ENCODE peak calls at places on chromosomes 13 and 19, in six cellular contexts. N is transverse colon; Q is CD4-positive, alpha-beta T cell; G is IMR-90; J is cardiac muscle cell; P is tibial nerve. O is an unnamed sample.

GRCh38 chr19:50258918-50259372 is 55.5 kb downstream of the MYH14 start:
- DNase-seq in Q (no peak), N (peak), J (peak), G (no peak), P (no peak), O (peak)

GRCh38 chr19:8654591-8655339 is 24.3 kb downstream of the NFILZ start:
- DNase-seq in N (peak), P (no peak), G (peak), J (peak), Q (peak), O (peak)

GRCh38 chr19:51272183-51272817 is 21.4 kb downstream of the SIGLECL1 start:
- DNase-seq in P (no peak), G (no peak), N (no peak), Q (no peak), J (no peak), O (no peak)

GRCh38 chr13:20550799-20551198 is 16.2 kb upstream of the IFT88 start:
- DNase-seq in J (peak), P (no peak), Q (no peak), N (no peak), G (no peak), O (no peak)

GRCh38 chr19:37045140-37045539 is 33.1 kb upstream of the ZNF420 start:
- DNase-seq in P (no peak), J (no peak), Q (no peak), N (no peak), G (no peak), O (no peak)

GRCh38 chr13:105678072-105678471 is 857.4 kb downstream of the EFNB2 start:
- DNase-seq in J (no peak), P (no peak), G (no peak), Q (no peak), N (no peak), O (no peak)

GRCh38 chr13:50323440-50324070 is 308.3 kb downstream of the KCNRG start:
- DNase-seq in Q (no peak), G (peak), J (peak), N (no peak), P (no peak), O (no peak)

GRCh38 chr19:50423279-50424113 is 4.8 kb downstream of the SPIB start:
- DNase-seq in G (no peak), Q (no peak), P (no peak), N (no peak), J (no peak), O (no peak)

GRCh38 chr13:91111476-91112190 is 235.9 kb upstream of the MIR17HG start:
- DNase-seq in P (no peak), Q (no peak), N (no peak), J (no peak), G (no peak), O (no peak)

GRCh38 chr13:99528547-99528946 is 27.3 kb downstream of the TM9SF2 start:
- DNase-seq in G (no peak), Q (peak), P (no peak), J (peak), N (no peak), O (no peak)

GRCh38 chr13:23202383-23202782 is 21.6 kb downstream of the SGCG start:
- DNase-seq in P (no peak), J (no peak), G (no peak), Q (no peak), N (no peak), O (no peak)

GRCh38 chr19:17200408-17201079 is 14.6 kb upstream of the USE1 start:
- DNase-seq in J (no peak), N (no peak), Q (no peak), G (no peak), P (no peak), O (no peak)

GRCh38 chr19:4896372-4896771 is 6.3 kb downstream of the ARRDC5 start:
- DNase-seq in P (no peak), J (peak), N (no peak), Q (no peak), G (peak), O (peak)

GRCh38 chr19:5563941-5564612 is 3.7 kb downstream of the TINCR start:
- DNase-seq in P (no peak), J (no peak), Q (no peak), G (peak), N (no peak), O (peak)

GRCh38 chr13:90800082-90800746 is 547.3 kb upstream of the MIR17HG start:
- DNase-seq in G (no peak), Q (no peak), P (peak), N (peak), J (peak), O (no peak)

GRCh38 chr19:1245884-1246816 is 2.2 kb upstream of the MIDN start:
- DNase-seq in J (no peak), Q (no peak), G (no peak), N (peak), P (no peak), O (no peak)

GRCh38 chr19:48405850-48406249 is 12.4 kb downstream of the GRIN2D start:
- DNase-seq in J (no peak), P (no peak), G (peak), Q (no peak), N (no peak), O (no peak)

GRCh38 chr19:54665530-54665929 is 2.7 kb downstream of the LILRB4 start:
- DNase-seq in P (no peak), J (no peak), G (no peak), Q (no peak), N (no peak), O (no peak)

GRCh38 chr13:39224841-39225240 is 186.6 kb downstream of the NHLRC3 start:
- DNase-seq in Q (no peak), J (no peak), N (no peak), P (no peak), G (no peak), O (no peak)

GRCh38 chr13:23570099-23570926 is at the start of gene TNFRSF19:
- DNase-seq in N (no peak), P (peak), G (peak), J (peak), Q (no peak), O (no peak)

GRCh38 chr19:46926201-46927071 is 65.6 kb downstream of the ARHGAP35 start:
- DNase-seq in J (peak), P (no peak), Q (no peak), N (no peak), G (no peak), O (no peak)

GRCh38 chr13:104809483-104809882 is 1726.0 kb downstream of the EFNB2 start:
- DNase-seq in J (peak), G (no peak), N (no peak), P (no peak), Q (no peak), O (no peak)

GRCh38 chr19:3095375-3096191 is 1.4 kb downstream of the GNA11 start:
- DNase-seq in P (no peak), J (no peak), Q (peak), N (peak), G (no peak), O (peak)

GRCh38 chr19:12922959-12923358 is 3.9 kb upstream of the SYCE2 start:
- DNase-seq in Q (no peak), G (no peak), N (no peak), J (no peak), P (no peak), O (no peak)

GRCh38 chr13:108495686-108496363 is 133.6 kb upstream of the MYO16 start:
- DNase-seq in P (no peak), Q (no peak), N (no peak), J (peak), G (no peak), O (no peak)

GRCh38 chr13:47886314-47886713 is 114.8 kb downstream of the SUCLA2 start:
- DNase-seq in P (no peak), J (no peak), Q (no peak), N (no peak), G (no peak), O (no peak)

GRCh38 chr13:69324109-69324886 is 783.3 kb upstream of the ATXN8OS start:
- DNase-seq in J (no peak), N (no peak), Q (no peak), G (no peak), P (no peak), O (no peak)

GRCh38 chr19:46461537-46461936 is 9.8 kb downstream of the PNMA8A start:
- DNase-seq in P (no peak), G (no peak), Q (no peak), J (no peak), N (no peak), O (no peak)

GRCh38 chr19:39928357-39928725 is 6.1 kb downstream of the FCGBP start:
- DNase-seq in G (no peak), N (no peak), Q (no peak), J (no peak), P (no peak), O (no peak)

GRCh38 chr13:107450931-107451330 is 764.4 kb downstream of the LIG4 start:
- DNase-seq in J (peak), Q (no peak), G (peak), P (no peak), N (no peak), O (no peak)

GRCh38 chr19:27774337-27774736 is 1438.6 kb downstream of the UQCRFS1 start:
- DNase-seq in P (no peak), N (no peak), J (no peak), Q (no peak), G (no peak), O (no peak)

GRCh38 chr19:16896913-16897571 is 8.2 kb downstream of the F2RL3 start:
- DNase-seq in N (peak), J (peak), Q (peak), P (peak), G (peak), O (peak)

GRCh38 chr19:53882391-53883050 is 524 bp downstream of the PRKCG start:
- DNase-seq in N (no peak), G (no peak), P (no peak), J (no peak), Q (no peak), O (no peak)

GRCh38 chr13:32080328-32080744 is 48.8 kb downstream of the FRY start:
- DNase-seq in J (no peak), N (no peak), Q (no peak), P (no peak), G (no peak), O (no peak)

GRCh38 chr19:46420056-46420455 is 6.7 kb upstream of the CCDC8 start:
- DNase-seq in G (no peak), Q (no peak), N (no peak), P (no peak), J (peak), O (no peak)

GRCh38 chr13:41941174-41941573 is 19.7 kb downstream of the VWA8 start:
- DNase-seq in P (no peak), J (peak), G (peak), Q (no peak), N (no peak), O (no peak)

GRCh38 chr13:39506559-39507390 is 96.2 kb downstream of the LHFPL6 start:
- DNase-seq in J (no peak), N (no peak), Q (no peak), P (no peak), G (peak), O (no peak)

GRCh38 chr13:54110597-54110996 is 1082.0 kb downstream of the OLFM4 start:
- DNase-seq in G (no peak), P (no peak), J (no peak), Q (no peak), N (no peak), O (no peak)

GRCh38 chr19:33766623-33767022 is 30.0 kb upstream of the KCTD15 start:
- DNase-seq in Q (no peak), N (no peak), G (no peak), J (no peak), P (no peak), O (no peak)

GRCh38 chr19:33769208-33769607 is 27.5 kb upstream of the KCTD15 start:
- DNase-seq in P (no peak), G (no peak), Q (no peak), N (no peak), J (no peak), O (no peak)

GRCh38 chr19:33770107-33770506 is 26.6 kb upstream of the KCTD15 start:
- DNase-seq in N (no peak), J (no peak), G (no peak), Q (no peak), P (no peak), O (no peak)

GRCh38 chr19:33771308-33772101 is 25.2 kb upstream of the KCTD15 start:
- DNase-seq in G (peak), N (peak), J (peak), P (no peak), Q (peak), O (peak)

GRCh38 chr19:33767898-33768413 is 28.7 kb upstream of the KCTD15 start:
- DNase-seq in G (peak), J (peak), P (no peak), N (no peak), Q (no peak), O (peak)
- TF ChIP-seq CTCF in G (peak), J (peak), P (no peak), N (no peak), Q (no peak), O (peak)

GRCh38 chr13:43787998-43788397 is 1.2 kb upstream of the ENOX1 start:
- DNase-seq in N (no peak), P (no peak), J (peak), Q (no peak), G (peak), O (peak)
- TF ChIP-seq CTCF in N (no peak), P (no peak), J (peak), Q (no peak), G (peak), O (peak)

DNA sequence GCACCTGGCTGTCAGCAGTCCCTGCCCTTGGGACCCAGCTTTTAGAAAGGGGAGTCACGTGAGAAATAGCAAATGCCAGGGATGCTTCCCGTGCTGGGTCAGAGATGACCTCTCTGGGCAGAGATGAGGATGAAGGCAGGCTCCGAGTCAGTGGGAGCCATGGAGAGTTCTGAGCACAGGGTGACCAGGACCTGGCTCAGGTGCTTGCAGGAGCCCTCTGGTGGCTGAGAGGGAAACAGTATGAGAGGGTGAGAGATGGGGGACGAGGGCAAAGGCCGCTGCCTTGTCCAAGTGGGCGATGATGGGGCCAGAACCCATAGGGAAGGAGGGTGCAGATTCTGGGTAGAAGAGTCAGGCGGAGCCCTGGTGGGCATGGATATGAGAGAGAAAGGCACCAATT is 15.8 kb downstream of the TMED1 start:
- DNase-seq in Q (no peak), J (no peak), P (no peak), N (no peak), G (no peak), O (peak)
- TF ChIP-seq CTCF in Q (no peak), J (no peak), P (no peak), N (no peak), G (peak), O (no peak)

DNA sequence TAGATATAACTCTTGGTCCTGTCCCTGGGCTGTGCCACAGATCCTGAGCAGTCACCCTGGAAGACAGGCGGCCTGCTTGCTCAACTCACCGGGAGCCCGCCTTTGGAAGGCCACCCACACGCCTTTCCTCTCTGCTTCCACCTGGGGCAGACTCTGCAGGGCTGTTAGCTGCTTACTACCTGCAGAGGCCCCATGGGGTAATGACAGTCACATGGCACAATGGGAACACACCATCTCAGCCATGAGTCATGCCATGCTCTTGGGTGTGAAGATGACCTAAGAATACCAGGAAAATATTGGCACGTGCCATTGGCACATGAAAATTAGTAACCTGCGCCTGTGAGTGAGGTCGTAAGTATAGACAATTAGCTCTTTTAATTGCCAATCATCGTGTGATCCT is 108.6 kb downstream of the COL4A2 start:
- DNase-seq in J (no peak), Q (no peak), P (no peak), G (peak), N (no peak), O (peak)
- TF ChIP-seq CTCF in J (no peak), Q (no peak), P (no peak), G (no peak), N (no peak), O (no peak)